ENCODE peak calls at places on chromosomes 16 and 17, in four cellular contexts. Q is endothelial cell of umbilical vein, S is fibroblast of pulmonary artery, N is NCI-H748 treated with DMSO at 0.1 percent for 48 hours. W is an unnamed sample.
A peak's percentile ranks its signal among the peaks of the same experiment; 100 is the strongest.

GRCh38 chr17:51373489-51374194 is 113.3 kb downstream of the UTP18 start:
- DNase-seq in N (no peak), Q (no peak), S (no peak), W (no peak)

GRCh38 chr16:57113042-57113453 is 20.7 kb downstream of the CPNE2 start:
- DNase-seq in N (no peak), S (peak; percentile 36), Q (no peak), W (no peak)

GRCh38 chr17:48952904-48953303 is 8.3 kb upstream of the SNF8 start:
- DNase-seq in N (no peak), S (no peak), Q (no peak), W (no peak)

GRCh38 chr16:64957246-64957645 is 164.6 kb downstream of the CDH11 start:
- DNase-seq in S (no peak), N (no peak), Q (no peak), W (no peak)

GRCh38 chr17:41967141-41967920 is 736 bp downstream of the CNP start:
- DNase-seq in N (no peak), Q (no peak), S (no peak), W (peak; percentile 9)

GRCh38 chr17:76011951-76012350 is 11.3 kb downstream of the CDK3 start:
- DNase-seq in S (no peak), N (no peak), Q (no peak), W (no peak)

GRCh38 chr17:31858647-31859486 is at the start of gene COPRS:
- DNase-seq in S (peak; percentile 88), N (peak; percentile 60), Q (peak; percentile 78), W (peak; percentile 89)

GRCh38 chr17:55768946-55769624 is 18.2 kb downstream of the PCTP start:
- DNase-seq in N (no peak), S (peak; percentile 15), Q (no peak), W (no peak)

GRCh38 chr16:85690469-85691064 is 1.8 kb upstream of the GINS2 start:
- DNase-seq in Q (no peak), N (no peak), S (no peak), W (peak; percentile 26)

GRCh38 chr17:73554498-73554897 is 89.7 kb downstream of the SDK2 start:
- DNase-seq in S (no peak), N (no peak), Q (no peak), W (no peak)

GRCh38 chr16:85612191-85612800 is 826 bp upstream of the GSE1 start:
- DNase-seq in N (peak; percentile 29), S (peak; percentile 73), Q (no peak), W (no peak)

GRCh38 chr17:15957206-15957605 is 12.3 kb downstream of the ADORA2B start:
- DNase-seq in S (no peak), N (no peak), Q (no peak), W (no peak)

GRCh38 chr16:19655242-19655777 is 62.7 kb downstream of the KNOP1 start:
- DNase-seq in S (no peak), Q (no peak), N (peak; percentile 4), W (no peak)

GRCh38 chr17:75289832-75290337 is 652 bp upstream of the SLC25A19 start:
- DNase-seq in N (no peak), S (peak; percentile 70), Q (peak; percentile 71), W (no peak)

GRCh38 chr17:16486373-16487250 is 5.4 kb downstream of the LRRC75A start:
- DNase-seq in S (peak; percentile 62), Q (peak; percentile 83), N (peak; percentile 96), W (peak; percentile 80)

GRCh38 chr17:74864866-74865395 is 5.2 kb upstream of the GRIN2C start:
- DNase-seq in S (peak; percentile 69), N (no peak), Q (peak; percentile 63), W (peak; percentile 30)

GRCh38 chr17:72404872-72405271 is 284.1 kb downstream of the SOX9 start:
- DNase-seq in Q (no peak), S (peak; percentile 63), N (no peak), W (no peak)

GRCh38 chr17:11814655-11815262 is 182.5 kb downstream of the ZNF18 start:
- DNase-seq in Q (no peak), N (no peak), S (no peak), W (no peak)

GRCh38 chr17:48548687-48549621 is 4.0 kb upstream of the HOXB2 start:
- DNase-seq in Q (no peak), S (no peak), N (no peak), W (no peak)

GRCh38 chr16:53523126-53523804 is 20.3 kb upstream of the AKTIP start:
- DNase-seq in S (no peak), Q (no peak), N (no peak), W (no peak)

GRCh38 chr17:72455562-72455961 is 334.7 kb downstream of the SOX9 start:
- DNase-seq in S (no peak), Q (no peak), N (no peak), W (no peak)

GRCh38 chr17:142102-142661 is 4.8 kb downstream of the SCGB1C2 start:
- DNase-seq in Q (peak; percentile 50), S (peak; percentile 11), N (no peak), W (no peak)

GRCh38 chr17:149231-149630 is 11.9 kb downstream of the SCGB1C2 start:
- DNase-seq in S (no peak), N (no peak), Q (no peak), W (no peak)

GRCh38 chr16:68235882-68236803 is at the start of gene ESRP2:
- DNase-seq in S (no peak), Q (no peak), N (peak; percentile 37), W (peak; percentile 24)

GRCh38 chr16:57213462-57213861 is 27.3 kb downstream of the RSPRY1 start:
- DNase-seq in Q (no peak), S (no peak), N (no peak), W (no peak)

GRCh38 chr17:17499402-17500145 is 3.4 kb upstream of the RASD1 start:
- DNase-seq in S (no peak), Q (no peak), N (no peak), W (no peak)

GRCh38 chr17:4357671-4358070 is 8.8 kb downstream of the UBE2G1 start:
- DNase-seq in N (no peak), S (no peak), Q (no peak), W (no peak)

GRCh38 chr17:40528692-40529417 is 27.4 kb upstream of the TNS4 start:
- DNase-seq in N (no peak), Q (no peak), S (no peak), W (no peak)

GRCh38 chr17:4163951-4164350 is 21.0 kb downstream of the CYB5D2 start:
- DNase-seq in S (peak; percentile 59), Q (no peak), N (no peak), W (no peak)

GRCh38 chr16:31712064-31712540 is 161.5 kb upstream of the ZNF267 start:
- DNase-seq in Q (no peak), N (no peak), S (no peak), W (no peak)

GRCh38 chr17:67068999-67069398 is 24.6 kb downstream of the CACNG1 start:
- DNase-seq in S (no peak), Q (no peak), N (no peak), W (peak; percentile 89)

W was measured in NCI-H1436.